ENCODE peak calls at places on chromosomes 2 and 18, in six cellular contexts. D is fibroblast of the aortic adventitia, U is GM12864, P is heart right ventricle, B is SJSA1, R is psoas muscle. S is an unnamed sample.

GRCh38 chr2:85221291-85221690 is 88.1 kb downstream of the TCF7L1 start:
- DNase-seq in P (no peak), D (peak; percentile 73), U (no peak), B (no peak), R (no peak), S (no peak)

GRCh38 chr2:33090553-33091134 is 143.9 kb downstream of the LTBP1 start:
- DNase-seq in R (no peak), U (no peak), P (no peak), D (no peak), B (no peak), S (no peak)

GRCh38 chr2:59301466-59302402 is 1060.6 kb upstream of the FANCL start:
- DNase-seq in B (peak; percentile 52), D (peak; percentile 49), R (no peak), U (no peak), P (peak; percentile 41), S (no peak)

GRCh38 chr2:65309699-65310098 is 82.1 kb downstream of the ACTR2 start:
- DNase-seq in B (no peak), U (no peak), D (no peak), R (no peak), P (no peak), S (no peak)

GRCh38 chr2:112614201-112614840 is 29.9 kb downstream of the CHCHD5 start:
- DNase-seq in D (no peak), U (no peak), P (no peak), B (no peak), R (no peak), S (no peak)

GRCh38 chr2:44360749-44361329 is 455 bp downstream of the PREPL start:
- DNase-seq in R (no peak), U (no peak), B (no peak), P (no peak), D (peak; percentile 34), S (no peak)

GRCh38 chr2:204898928-204899640 is 353.8 kb downstream of the PARD3B start:
- DNase-seq in U (no peak), P (no peak), R (no peak), D (no peak), B (no peak), S (no peak)

GRCh38 chr2:133420748-133421147 is 147.5 kb downstream of the NCKAP5 start:
- DNase-seq in B (no peak), R (no peak), D (no peak), U (no peak), P (no peak), S (no peak)

GRCh38 chr2:72233211-72233610 is 85.5 kb upstream of the CYP26B1 start:
- DNase-seq in R (no peak), D (no peak), B (no peak), P (no peak), U (no peak), S (no peak)

GRCh38 chr18:2337552-2338141 is 233.7 kb downstream of the METTL4 start:
- DNase-seq in U (peak; percentile 26), R (no peak), D (no peak), P (peak; percentile 10), B (no peak), S (no peak)

GRCh38 chr2:27916293-27917015 is 25.9 kb downstream of the BABAM2 start:
- DNase-seq in B (no peak), P (no peak), R (no peak), U (no peak), D (no peak), S (no peak)

GRCh38 chr2:16085073-16085472 is 144.7 kb downstream of the MYCN start:
- DNase-seq in R (no peak), U (no peak), D (no peak), B (no peak), P (no peak), S (no peak)

GRCh38 chr2:237987263-237987662 is 20.4 kb downstream of the UBE2F start:
- DNase-seq in P (no peak), D (no peak), B (no peak), R (no peak), U (no peak), S (no peak)

GRCh38 chr2:101509498-101510274 is 34.8 kb upstream of the RFX8 start:
- DNase-seq in D (peak; percentile 57), B (no peak), P (no peak), R (no peak), U (no peak), S (no peak)

GRCh38 chr2:102141011-102141914 is 1.3 kb upstream of the IL1R1 start:
- DNase-seq in U (no peak), D (peak; percentile 96), P (peak; percentile 27), B (no peak), R (no peak), S (no peak)

GRCh38 chr2:128314026-128314347 is 4.7 kb downstream of the HS6ST1 start:
- DNase-seq in B (no peak), U (no peak), P (no peak), R (no peak), D (no peak), S (no peak)

GRCh38 chr18:24490545-24490944 is 30.1 kb downstream of the HRH4 start:
- DNase-seq in U (no peak), B (no peak), D (no peak), R (no peak), P (no peak), S (no peak)

GRCh38 chr2:144414324-144414845 is 105.5 kb downstream of the ZEB2 start:
- DNase-seq in R (peak; percentile 58), B (no peak), D (peak; percentile 95), U (peak; percentile 8), P (no peak), S (peak; percentile 18)

GRCh38 chr2:233810385-233810784 is 32.3 kb downstream of the MROH2A start:
- DNase-seq in R (no peak), U (no peak), B (no peak), D (no peak), P (no peak), S (no peak)

GRCh38 chr2:125667630-125668029 is 988.3 kb upstream of the GYPC start:
- DNase-seq in B (no peak), R (no peak), U (no peak), P (no peak), D (no peak), S (no peak)

GRCh38 chr18:27860701-27861107 is 316.2 kb downstream of the CDH2 start:
- DNase-seq in B (no peak), U (no peak), D (peak; percentile 18), R (no peak), P (peak; percentile 6), S (no peak)

GRCh38 chr2:26559044-26559405 is 81.1 kb upstream of the OTOF start:
- DNase-seq in P (no peak), B (no peak), U (no peak), R (peak; percentile 25), D (no peak), S (no peak)

GRCh38 chr2:14991723-14992122 is 359.2 kb downstream of the LRATD1 start:
- DNase-seq in R (no peak), B (no peak), D (no peak), U (no peak), P (no peak), S (no peak)

GRCh38 chr2:144705328-144706245 is 185.7 kb upstream of the ZEB2 start:
- DNase-seq in B (no peak), P (no peak), R (no peak), D (peak; percentile 65), U (no peak), S (no peak)

GRCh38 chr2:49973917-49974368 is 819.6 kb upstream of the FSHR start:
- DNase-seq in B (peak; percentile 43), U (no peak), R (peak; percentile 74), D (no peak), P (peak; percentile 32), S (no peak)

GRCh38 chr2:101864426-101864825 is 127.3 kb upstream of the IL1R2 start:
- DNase-seq in P (no peak), R (no peak), U (no peak), B (no peak), D (no peak), S (no peak)

GRCh38 chr18:3722662-3723433 is 272.9 kb downstream of the TGIF1 start:
- DNase-seq in R (no peak), D (no peak), B (no peak), P (no peak), U (no peak), S (no peak)

GRCh38 chr2:54329482-54330225 is 73.6 kb upstream of the TSPYL6 start:
- DNase-seq in U (no peak), B (no peak), D (peak; percentile 80), R (no peak), P (peak; percentile 65), S (no peak)

GRCh38 chr18:41783879-41784278 is 171.2 kb upstream of the PIK3C3 start:
- DNase-seq in B (no peak), R (no peak), D (no peak), P (no peak), U (no peak), S (no peak)

GRCh38 chr2:4073178-4073577 is 369.8 kb downstream of the DCDC2C start:
- DNase-seq in P (no peak), D (no peak), B (no peak), U (no peak), R (no peak), S (no peak)

GRCh38 chr18:48572402-48573126 is 33.7 kb downstream of the CTIF start:
- DNase-seq in D (peak; percentile 40), U (no peak), B (no peak), P (no peak), R (no peak), S (no peak)
- H3K4me3 ChIP-seq in D (no peak overlapping the region), U (no peak overlapping the region), B (no peak overlapping the region), P (no peak overlapping the region), R (no peak overlapping the region), S (no peak overlapping the region)

GRCh38 chr2:231611273-231612198 is 18.9 kb downstream of the TEX44 start:
- DNase-seq in B (peak; percentile 82), U (no peak), R (no peak), D (peak; percentile 73), P (peak; percentile 38), S (no peak)
- H3K4me3 ChIP-seq in B (no peak overlapping the region), U (no peak overlapping the region), R (no peak overlapping the region), D (no peak overlapping the region), P (no peak overlapping the region), S (no peak overlapping the region)

DNA sequence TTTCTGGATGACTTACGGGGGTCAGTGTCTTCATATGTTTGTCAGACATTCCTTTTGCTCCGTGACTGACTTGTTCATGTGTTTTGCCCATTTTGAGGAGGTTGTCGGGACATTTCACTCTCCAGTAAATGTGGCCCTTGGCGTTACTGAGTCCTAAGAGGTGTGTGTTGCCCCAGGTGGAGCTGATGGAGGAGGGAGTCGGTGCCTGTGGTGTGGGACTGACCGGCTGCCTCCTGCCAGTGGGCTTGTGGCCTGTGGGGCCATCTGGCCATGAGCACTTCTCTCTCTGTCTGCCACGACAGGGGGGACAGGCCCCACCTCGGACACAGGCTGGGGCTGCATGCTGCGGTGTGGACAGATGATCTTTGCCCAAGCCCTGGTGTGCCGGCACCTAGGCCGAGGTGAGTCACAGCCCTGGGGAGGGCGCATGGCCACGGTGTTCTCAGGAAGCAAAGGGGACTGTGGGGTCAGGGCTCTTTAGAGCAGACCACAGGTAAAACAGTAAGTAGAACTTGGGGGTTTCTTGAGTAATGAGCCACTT is 15.8 kb downstream of the ATG4B start:
- DNase-seq in P (no peak), R (no peak), D (no peak), U (no peak), B (no peak), S (no peak)
- H3K4me3 ChIP-seq in P (no peak overlapping the region), R (no peak overlapping the region), D (no peak overlapping the region), U (no peak overlapping the region), B (no peak overlapping the region), S (no peak overlapping the region)

DNA sequence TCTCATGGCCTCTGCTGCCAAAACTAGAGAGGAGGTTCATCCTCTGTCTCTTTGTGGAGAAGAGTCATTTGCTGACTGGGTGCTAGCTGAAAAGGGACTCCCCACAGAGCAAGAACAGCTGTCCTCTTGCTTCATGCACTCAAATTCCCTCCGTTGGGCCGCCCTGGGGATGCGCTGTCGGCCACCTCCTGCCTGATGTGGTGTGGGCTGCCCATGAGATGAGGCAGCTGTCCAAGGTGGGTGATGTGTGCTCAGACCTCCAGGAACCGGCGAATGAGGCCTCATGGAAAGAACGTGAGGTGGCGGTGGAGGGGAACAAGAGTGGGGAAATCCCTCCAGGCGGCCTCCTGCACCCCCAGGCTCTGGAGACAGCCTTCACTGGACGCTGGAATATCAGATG is 79.9 kb downstream of the LONRF2 start:
- DNase-seq in P (no peak), U (no peak), R (no peak), D (no peak), B (no peak), S (peak; percentile 66)
- H3K4me3 ChIP-seq in P (no peak overlapping the region), U (no peak overlapping the region), R (no peak overlapping the region), D (no peak overlapping the region), B (no peak overlapping the region), S (no peak overlapping the region)